ENCODE peak calls at places on chromosomes 1 and 21, in ten cellular contexts. W is endothelial cell, B is tibial artery, Y is transverse colon, D is B cell, U is Panc1, M is cardiac fibroblast, O is AG04450, X is astrocyte, E is suprapubic skin. R is an unnamed sample.

GRCh38 chr1:47181095-47181954 is 8.5 kb downstream of the PDZK1IP1 start:
- DNase-seq in W (peak), B (peak), Y (no peak), D (no peak), U (no peak), M (no peak), O (no peak), X (no peak), E (no peak), R (no peak)

GRCh38 chr1:224528900-224529299 is 87.2 kb upstream of the CNIH3 start:
- DNase-seq in W (no peak), B (no peak), Y (no peak), D (no peak), U (no peak), M (peak), O (peak), X (peak), E (no peak), R (no peak)

GRCh38 chr1:30403061-30403645 is 320.2 kb downstream of the MATN1 start:
- DNase-seq in W (no peak), B (peak), Y (no peak), D (no peak), U (no peak), M (no peak), O (no peak), X (no peak), E (peak), R (no peak)

GRCh38 chr1:3541930-3542329 is 69.4 kb downstream of the MEGF6 start:
- DNase-seq in W (peak), B (no peak), Y (no peak), D (no peak), U (no peak), M (peak), O (no peak), X (no peak), E (no peak), R (no peak)

GRCh38 chr1:243292117-243292516 is 36.3 kb downstream of the SDCCAG8 start:
- DNase-seq in W (no peak), B (no peak), Y (no peak), D (no peak), U (no peak), M (no peak), O (no peak), X (no peak), E (no peak), R (no peak)

GRCh38 chr1:100767176-100767876 is 47.8 kb downstream of the VCAM1 start:
- DNase-seq in W (no peak), B (no peak), Y (no peak), D (no peak), U (no peak), M (no peak), O (no peak), X (peak), E (no peak), R (no peak)

GRCh38 chr1:32250893-32251716 is at the start of gene LCK:
- DNase-seq in W (no peak), B (no peak), Y (peak), D (peak), U (no peak), M (no peak), O (no peak), X (no peak), E (no peak), R (no peak)

GRCh38 chr1:25204797-25205441 is 27.4 kb downstream of the SYF2 start:
- DNase-seq in W (no peak), B (no peak), Y (no peak), D (peak), U (no peak), M (peak), O (no peak), X (peak), E (no peak), R (peak)

GRCh38 chr1:232306269-232306911 is 323.5 kb downstream of the SIPA1L2 start:
- DNase-seq in W (peak), B (no peak), Y (peak), D (no peak), U (no peak), M (peak), O (no peak), X (no peak), E (no peak), R (no peak)

GRCh38 chr1:152912900-152913299 is 4.6 kb downstream of the IVL start:
- DNase-seq in W (no peak), B (no peak), Y (no peak), D (no peak), U (no peak), M (no peak), O (no peak), X (no peak), E (no peak), R (no peak)

GRCh38 chr1:1761504-1762376 is 16.5 kb downstream of the NADK start:
- DNase-seq in W (no peak), B (no peak), Y (no peak), D (no peak), U (no peak), M (no peak), O (no peak), X (no peak), E (no peak), R (no peak)

GRCh38 chr1:62022348-62022747 is 172.3 kb upstream of the L1TD1 start:
- DNase-seq in W (no peak), B (no peak), Y (no peak), D (no peak), U (no peak), M (no peak), O (no peak), X (no peak), E (no peak), R (no peak)

GRCh38 chr1:167898578-167899222 is 15.2 kb downstream of the ADCY10 start:
- DNase-seq in W (no peak), B (no peak), Y (no peak), D (no peak), U (no peak), M (no peak), O (no peak), X (no peak), E (no peak), R (no peak)

GRCh38 chr1:116679091-116679827 is 11.7 kb upstream of the IGSF3 start:
- DNase-seq in W (no peak), B (no peak), Y (no peak), D (no peak), U (no peak), M (no peak), O (no peak), X (no peak), E (no peak), R (no peak)

GRCh38 chr1:51282605-51283004 is 46.5 kb downstream of the RNF11 start:
- DNase-seq in W (no peak), B (no peak), Y (no peak), D (no peak), U (no peak), M (no peak), O (no peak), X (no peak), E (no peak), R (no peak)

GRCh38 chr1:216700779-216701178 is 22.4 kb downstream of the ESRRG start:
- DNase-seq in W (no peak), B (no peak), Y (no peak), D (no peak), U (no peak), M (no peak), O (no peak), X (peak), E (no peak), R (no peak)

GRCh38 chr1:83692524-83693336 is 306.2 kb downstream of the TTLL7 start:
- DNase-seq in W (peak), B (no peak), Y (no peak), D (peak), U (no peak), M (peak), O (no peak), X (peak), E (no peak), R (no peak)

GRCh38 chr1:168360151-168360550 is 79.5 kb downstream of the TBX19 start:
- DNase-seq in W (no peak), B (no peak), Y (no peak), D (no peak), U (no peak), M (peak), O (no peak), X (peak), E (no peak), R (no peak)

GRCh38 chr1:159211331-159212136 is 6.9 kb downstream of the ACKR1 start:
- DNase-seq in W (peak), B (no peak), Y (peak), D (peak), U (peak), M (peak), O (no peak), X (peak), E (no peak), R (no peak)

GRCh38 chr1:43255438-43256210 is 14.2 kb upstream of the TMEM125 start:
- DNase-seq in W (no peak), B (peak), Y (no peak), D (no peak), U (no peak), M (no peak), O (no peak), X (no peak), E (no peak), R (no peak)

GRCh38 chr21:33395866-33396265 is 7.3 kb upstream of the IFNGR2 start:
- DNase-seq in W (no peak), B (no peak), Y (no peak), D (no peak), U (no peak), M (peak), O (no peak), X (peak), E (no peak), R (no peak)

GRCh38 chr1:176559474-176560390 is 96.8 kb downstream of the PAPPA2 start:
- DNase-seq in W (peak), B (peak), Y (peak), D (peak), U (peak), M (peak), O (peak), X (peak), E (no peak), R (peak)

GRCh38 chr1:39230261-39231190 is 26.0 kb downstream of the MACF1 start:
- DNase-seq in W (no peak), B (no peak), Y (peak), D (peak), U (no peak), M (no peak), O (no peak), X (peak), E (no peak), R (no peak)

GRCh38 chr1:24991242-24992037 is 61.4 kb upstream of the RUNX3 start:
- DNase-seq in W (no peak), B (no peak), Y (no peak), D (no peak), U (no peak), M (no peak), O (no peak), X (no peak), E (no peak), R (no peak)

GRCh38 chr1:66729130-66729922 is 22.9 kb upstream of the DYNLT5 start:
- DNase-seq in W (no peak), B (no peak), Y (no peak), D (no peak), U (no peak), M (peak), O (no peak), X (no peak), E (no peak), R (no peak)

GRCh38 chr1:166189126-166189525 is 22.3 kb upstream of the FAM78B start:
- DNase-seq in W (no peak), B (no peak), Y (no peak), D (no peak), U (no peak), M (no peak), O (no peak), X (peak), E (no peak), R (no peak)

GRCh38 chr1:222404710-222405109 is 143.2 kb downstream of the HHIPL2 start:
- DNase-seq in W (no peak), B (no peak), Y (no peak), D (no peak), U (no peak), M (no peak), O (no peak), X (no peak), E (no peak), R (no peak)

GRCh38 chr1:169892819-169893644 is 664 bp downstream of the SCYL3 start:
- DNase-seq in W (no peak), B (peak), Y (peak), D (no peak), U (no peak), M (peak), O (no peak), X (no peak), E (peak), R (no peak)

GRCh38 chr1:223009421-223009820 is 133.6 kb downstream of the TLR5 start:
- DNase-seq in W (no peak), B (no peak), Y (no peak), D (no peak), U (no peak), M (no peak), O (no peak), X (no peak), E (no peak), R (no peak)

GRCh38 chr1:214524824-214525223 is 26.6 kb downstream of the PTPN14 start:
- DNase-seq in W (no peak), B (no peak), Y (no peak), D (no peak), U (no peak), M (peak), O (no peak), X (no peak), E (no peak), R (no peak)

GRCh38 chr1:193402977-193403376 is 216.6 kb upstream of the B3GALT2 start:
- DNase-seq in W (no peak), B (no peak), Y (no peak), D (no peak), U (no peak), M (no peak), O (no peak), X (no peak), E (no peak), R (no peak)

GRCh38 chr1:88655145-88655544 is 28.9 kb upstream of the PKN2 start:
- DNase-seq in W (no peak), B (no peak), Y (no peak), D (no peak), U (no peak), M (no peak), O (no peak), X (no peak), E (no peak), R (no peak)

GRCh38 chr1:112975336-112975735 is 19.3 kb upstream of the SLC16A1 start:
- DNase-seq in W (no peak), B (no peak), Y (no peak), D (no peak), U (no peak), M (peak), O (no peak), X (peak), E (no peak), R (no peak)

GRCh38 chr1:206890690-206891089 is 6.6 kb upstream of the IL24 start:
- DNase-seq in W (no peak), B (no peak), Y (peak), D (no peak), U (no peak), M (peak), O (no peak), X (peak), E (no peak), R (no peak)
- TF ChIP-seq CTCF in W (no peak), B (no peak), Y (no peak), D (no peak), U (no peak), M (no peak), O (no peak), X (no peak), E (no peak), R (no peak)

DNA sequence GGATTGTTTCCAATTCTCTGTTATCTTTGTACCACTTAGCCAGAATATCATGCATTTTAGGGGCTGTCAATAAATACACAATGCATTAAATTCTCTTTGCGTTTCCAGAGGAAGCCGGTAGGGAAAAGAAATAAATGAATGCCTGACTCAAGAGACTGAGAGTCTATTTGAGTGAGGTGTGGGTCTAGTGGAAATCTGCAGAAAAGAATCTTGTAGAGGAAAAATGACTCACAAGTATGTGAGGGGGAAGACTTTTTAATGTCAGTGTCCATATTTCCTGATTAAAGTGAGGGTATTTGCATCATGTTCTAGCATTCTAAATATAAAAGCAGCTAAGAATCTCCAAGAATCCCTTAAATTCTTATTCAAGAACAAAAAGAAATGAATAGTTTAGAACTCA is 271.1 kb downstream of the PTPRC start:
- DNase-seq in W (no peak), B (no peak), Y (no peak), D (no peak), U (no peak), M (peak), O (no peak), X (peak), E (no peak), R (no peak)
- TF ChIP-seq CTCF in W (no peak), B (no peak), Y (no peak), D (no peak), U (no peak), M (no peak), O (peak), X (no peak), E (no peak), R (no peak)

GRCh38 chr1:200962631-200963030 is 60.9 kb downstream of the KIF21B start:
- DNase-seq in W (no peak), B (no peak), Y (no peak), D (no peak), U (no peak), M (no peak), O (no peak), X (no peak), E (peak), R (no peak)

GRCh38 chr1:200960236-200960947 is 63.1 kb downstream of the KIF21B start:
- DNase-seq in W (no peak), B (no peak), Y (no peak), D (no peak), U (no peak), M (no peak), O (no peak), X (no peak), E (no peak), R (no peak)

GRCh38 chr1:200959341-200959985 is 64.1 kb downstream of the KIF21B start:
- DNase-seq in W (no peak), B (no peak), Y (no peak), D (no peak), U (no peak), M (no peak), O (no peak), X (no peak), E (no peak), R (no peak)

GRCh38 chr1:200960948-200961340 is 62.6 kb downstream of the KIF21B start:
- DNase-seq in W (no peak), B (no peak), Y (no peak), D (no peak), U (no peak), M (no peak), O (no peak), X (no peak), E (no peak), R (no peak)

DNA sequence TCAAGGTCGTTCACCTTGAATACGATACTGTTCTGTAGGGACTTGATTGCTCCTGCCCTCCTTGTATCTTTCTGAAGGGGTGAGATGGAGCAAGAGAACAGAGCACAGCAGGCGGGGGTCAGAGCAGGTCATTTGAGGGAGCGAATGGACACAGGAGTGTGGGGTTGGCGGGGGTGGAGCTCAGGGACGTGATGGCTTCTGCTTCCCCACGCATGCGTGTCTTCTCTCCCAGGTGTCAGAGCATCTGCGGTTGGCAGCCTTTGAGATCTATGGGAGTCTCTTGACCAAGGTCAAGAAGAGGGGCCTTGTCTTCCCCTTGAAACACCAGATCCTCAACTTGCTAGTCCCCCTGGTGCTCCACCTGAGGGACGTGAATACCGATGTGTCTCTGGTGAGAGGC is 63.9 kb downstream of the INAVA start:
- DNase-seq in W (no peak), B (no peak), Y (no peak), D (no peak), U (no peak), M (no peak), O (no peak), X (no peak), E (no peak), R (no peak)
- TF ChIP-seq CTCF in W (no peak), B (no peak), Y (no peak), D (no peak), U (no peak), M (no peak), O (no peak), X (no peak), E (no peak), R (no peak)

DNA sequence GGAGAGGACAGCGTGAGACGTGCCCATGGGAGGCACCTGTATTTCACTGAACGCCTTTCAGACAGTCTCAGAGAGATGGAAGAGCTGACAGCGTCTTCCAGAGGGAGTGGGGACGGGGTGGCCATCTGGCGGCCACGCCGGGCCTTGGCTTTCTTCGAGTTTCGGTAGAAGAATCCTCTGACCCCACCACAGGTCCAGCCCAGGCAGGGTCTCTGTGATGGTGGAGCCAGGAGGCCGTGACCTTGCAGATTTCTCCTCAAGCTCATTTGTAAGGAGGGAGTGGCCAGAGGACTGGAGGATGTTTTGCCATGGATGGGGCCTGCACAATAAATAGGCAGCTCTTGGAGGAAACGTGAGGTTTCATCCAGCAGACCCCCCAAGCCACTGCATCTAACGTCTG is 47.5 kb upstream of the ADARB1 start:
- DNase-seq in W (no peak), B (peak), Y (no peak), D (no peak), U (no peak), M (no peak), O (no peak), X (no peak), E (no peak), R (no peak)
- TF ChIP-seq CTCF in W (no peak), B (no peak), Y (no peak), D (no peak), U (no peak), M (no peak), O (no peak), X (no peak), E (no peak), R (no peak)

GRCh38 chr21:30129246-30129645 is 37.4 kb downstream of the CLDN17 start:
- DNase-seq in W (no peak), B (no peak), Y (no peak), D (no peak), U (no peak), M (no peak), O (no peak), X (no peak), E (no peak), R (no peak)

GRCh38 chr21:30126575-30126974 is 40.0 kb downstream of the CLDN17 start:
- DNase-seq in W (no peak), B (no peak), Y (no peak), D (no peak), U (no peak), M (no peak), O (no peak), X (no peak), E (no peak), R (no peak)
- TF ChIP-seq CTCF in W (no peak), B (no peak), Y (no peak), D (no peak), U (no peak), M (no peak), O (no peak), X (no peak), E (no peak), R (no peak)

GRCh38 chr1:50097041-50097739 is 11.5 kb upstream of the ELAVL4 start:
- DNase-seq in W (no peak), B (no peak), Y (no peak), D (no peak), U (no peak), M (no peak), O (no peak), X (no peak), E (no peak), R (no peak)

GRCh38 chr1:50095716-50096115 is 13.0 kb upstream of the ELAVL4 start:
- DNase-seq in W (no peak), B (no peak), Y (no peak), D (no peak), U (no peak), M (no peak), O (no peak), X (no peak), E (no peak), R (no peak)

GRCh38 chr1:50103615-50104081 is 5.1 kb upstream of the ELAVL4 start:
- DNase-seq in W (no peak), B (no peak), Y (no peak), D (no peak), U (no peak), M (no peak), O (no peak), X (no peak), E (no peak), R (no peak)

GRCh38 chr1:50098490-50099109 is 10.1 kb upstream of the ELAVL4 start:
- DNase-seq in W (no peak), B (no peak), Y (no peak), D (no peak), U (no peak), M (no peak), O (no peak), X (no peak), E (no peak), R (no peak)

GRCh38 chr1:50099654-50100053 is 9.1 kb upstream of the ELAVL4 start:
- DNase-seq in W (no peak), B (no peak), Y (no peak), D (no peak), U (no peak), M (no peak), O (no peak), X (no peak), E (no peak), R (no peak)
- TF ChIP-seq CTCF in W (peak), B (no peak), Y (no peak), D (no peak), U (peak), M (no peak), O (no peak), X (no peak), E (no peak), R (no peak)